ENCODE peak calls at places on chromosome 22, in eight cellular contexts. O, X, W, Q, C, M, J and Z are unnamed samples.

GRCh38 chr22:47561766-47562165 is 799.3 kb downstream of the TBC1D22A start:
- DNase-seq in M (no peak), C (no peak), Q (no peak), X (no peak), W (no peak), J (no peak), O (no peak), Z (no peak)

GRCh38 chr22:28052818-28053217 is 133.8 kb upstream of the PITPNB start:
- DNase-seq in X (no peak), O (no peak), C (no peak), J (no peak), M (no peak), Q (no peak), W (no peak), Z (no peak)

GRCh38 chr22:25131198-25131887 is 68.3 kb upstream of the CRYBB3 start:
- DNase-seq in C (no peak), X (no peak), J (no peak), W (no peak), Q (no peak), M (no peak), O (no peak), Z (no peak)

GRCh38 chr22:28017859-28018258 is 98.8 kb upstream of the PITPNB start:
- DNase-seq in W (no peak), M (no peak), X (peak; percentile 9), O (peak; percentile 21), J (no peak), C (no peak), Q (peak; percentile 53), Z (no peak)

GRCh38 chr22:46774456-46775363 is 12.3 kb downstream of the TBC1D22A start:
- DNase-seq in X (no peak), W (no peak), C (peak; percentile 30), O (no peak), M (no peak), J (no peak), Q (no peak), Z (no peak)

GRCh38 chr22:30802202-30803166 is 107.8 kb downstream of the OSBP2 start:
- DNase-seq in J (peak; percentile 90), X (peak; percentile 85), Q (peak; percentile 93), C (peak; percentile 89), O (peak; percentile 89), M (peak; percentile 46), W (peak; percentile 65), Z (peak; percentile 86)

GRCh38 chr22:26573026-26573662 is 16.8 kb downstream of the TPST2 start:
- DNase-seq in J (peak; percentile 48), W (peak; percentile 29), M (no peak), O (no peak), X (peak; percentile 50), C (no peak), Q (peak; percentile 75), Z (peak; percentile 47)

GRCh38 chr22:50274311-50274710 is 4.1 kb upstream of the MAPK11 start:
- DNase-seq in M (peak; percentile 38), C (peak; percentile 71), Q (no peak), O (no peak), J (peak; percentile 54), W (peak; percentile 44), X (peak; percentile 54), Z (peak; percentile 48)

GRCh38 chr22:50250555-50251471 is at the start of gene HDAC10:
- DNase-seq in C (peak; percentile 72), O (peak; percentile 83), X (peak; percentile 84), Q (peak; percentile 94), J (peak; percentile 74), W (peak; percentile 45), M (no peak), Z (peak; percentile 69)

GRCh38 chr22:50298937-50299656 is 8.3 kb downstream of the PLXNB2 start:
- DNase-seq in M (no peak), O (no peak), J (peak; percentile 11), W (no peak), C (no peak), Q (no peak), X (peak; percentile 51), Z (peak; percentile 34)

DNA sequence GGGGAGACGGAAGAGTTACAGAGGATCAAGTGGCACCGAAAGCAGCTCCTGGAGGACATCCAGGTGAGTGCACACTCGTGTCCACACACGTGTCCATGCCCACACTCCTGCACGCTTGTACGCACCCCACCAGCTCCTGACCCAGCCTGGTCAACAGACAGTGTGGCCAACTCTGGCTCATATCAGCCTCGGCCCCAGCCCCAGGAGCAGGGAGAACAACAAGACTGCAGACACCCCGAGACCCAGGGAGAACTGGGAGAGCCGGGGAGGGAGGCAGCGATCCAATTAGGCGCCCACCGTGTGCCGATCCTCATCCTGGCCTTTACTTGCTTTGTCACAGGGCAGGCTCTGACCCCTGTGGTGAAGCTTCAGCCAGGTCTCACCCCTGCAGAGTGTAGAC is 10.3 kb downstream of the CYTH4 start:
- DNase-seq in W (no peak), Q (no peak), J (no peak), O (no peak), X (no peak), C (no peak), M (no peak), Z (no peak)
- H3K4me1 ChIP-seq in W (no peaks in the 10 kb centered on the region), Q (peaks cover under 1% of the 10 kb centered on the region), J (peaks cover 3% of the 10 kb centered on the region), O (no peaks in the 10 kb centered on the region), X (no peaks in the 10 kb centered on the region), C (peaks cover 6% of the 10 kb centered on the region), M (no peaks in the 10 kb centered on the region), Z (no peaks in the 10 kb centered on the region)

DNA sequence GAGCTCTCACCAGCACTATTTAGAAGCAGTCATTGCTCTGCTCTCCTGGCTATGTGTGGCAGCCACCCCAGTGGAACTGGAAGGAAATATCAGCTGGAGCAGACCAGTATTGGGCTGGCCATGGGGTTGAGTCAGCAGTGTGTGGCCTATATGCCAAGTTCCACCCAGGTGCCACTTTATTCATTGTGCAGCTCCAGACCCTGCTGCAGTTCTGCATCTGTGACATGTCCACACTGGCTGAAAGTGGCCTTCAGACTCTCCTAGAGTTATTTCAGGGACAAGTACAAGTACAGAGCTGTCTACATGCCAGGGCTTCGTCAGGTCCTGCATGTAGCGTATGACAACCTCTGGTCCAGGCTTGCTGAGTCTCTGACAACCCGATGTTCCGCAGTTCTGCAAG is 55.2 kb downstream of the CABIN1 start:
- DNase-seq in O (no peak), J (no peak), W (no peak), X (peak; percentile 41), Q (peak; percentile 30), C (no peak), M (no peak), Z (peak; percentile 58)
- H3K27ac ChIP-seq in O (no peak overlapping the region), J (no peak overlapping the region), W (no peak overlapping the region), X (peak overlapping the region; percentile 77), Q (no peak overlapping the region), C (no peak overlapping the region), M (no peak overlapping the region), Z (peak overlapping the region; percentile 25)

GRCh38 chr22:39215430-39216142 is 29.2 kb downstream of the PDGFB start:
- DNase-seq in C (no peak), Q (peak; percentile 49), W (no peak), X (no peak), J (no peak), O (no peak), M (peak; percentile 36), Z (no peak)

GRCh38 chr22:39215070-39215396 is 29.7 kb downstream of the PDGFB start:
- DNase-seq in X (no peak), O (no peak), Q (peak; percentile 4), M (no peak), J (no peak), C (no peak), W (no peak), Z (no peak)

GRCh38 chr22:39214383-39215069 is 30.3 kb downstream of the PDGFB start:
- DNase-seq in X (no peak), C (peak; percentile 99), Q (peak; percentile 36), J (peak; percentile 36), O (no peak), W (no peak), M (peak; percentile 43), Z (no peak)

GRCh38 chr22:39214006-39214382 is 30.8 kb downstream of the PDGFB start:
- DNase-seq in W (no peak), C (no peak), M (no peak), X (no peak), Q (no peak), O (no peak), J (no peak), Z (no peak)

GRCh38 chr22:39216143-39216490 is 28.7 kb downstream of the PDGFB start:
- DNase-seq in Q (peak; percentile 23), O (no peak), J (no peak), M (no peak), X (no peak), W (no peak), C (no peak), Z (no peak)
- TF ChIP-seq CTCF in Q (peak; percentile 1), O (no peak), J (no peak), M (no peak), X (no peak), W (no peak), C (peak; percentile 4), Z (no peak)

GRCh38 chr22:23256986-23257888 is 76.9 kb downstream of the BCR start:
- DNase-seq in J (no peak), Q (no peak), X (peak; percentile 70), O (peak; percentile 72), M (no peak), W (peak; percentile 73), C (no peak), Z (peak; percentile 74)
- H3K4me1 ChIP-seq in J (peaks cover 5% of the 10 kb centered on the region), Q (peaks cover 15% of the 10 kb centered on the region), X (peaks cover 38% of the 10 kb centered on the region), O (peaks cover 16% of the 10 kb centered on the region), M (peaks cover 9% of the 10 kb centered on the region), W (peaks cover 47% of the 10 kb centered on the region), C (peaks cover 3% of the 10 kb centered on the region), Z (peaks cover 27% of the 10 kb centered on the region)

GRCh38 chr22:20811171-20811570 is 37.3 kb downstream of the SERPIND1 start:
- DNase-seq in O (no peak), J (no peak), X (no peak), Q (no peak), C (no peak), W (no peak), M (no peak), Z (no peak)
- H3K27ac ChIP-seq in O (no peak overlapping the region), J (no peak overlapping the region), X (no peak overlapping the region), Q (no peak overlapping the region), C (no peak overlapping the region), W (no peak overlapping the region), M (no peak overlapping the region), Z (no peak overlapping the region)

DNA sequence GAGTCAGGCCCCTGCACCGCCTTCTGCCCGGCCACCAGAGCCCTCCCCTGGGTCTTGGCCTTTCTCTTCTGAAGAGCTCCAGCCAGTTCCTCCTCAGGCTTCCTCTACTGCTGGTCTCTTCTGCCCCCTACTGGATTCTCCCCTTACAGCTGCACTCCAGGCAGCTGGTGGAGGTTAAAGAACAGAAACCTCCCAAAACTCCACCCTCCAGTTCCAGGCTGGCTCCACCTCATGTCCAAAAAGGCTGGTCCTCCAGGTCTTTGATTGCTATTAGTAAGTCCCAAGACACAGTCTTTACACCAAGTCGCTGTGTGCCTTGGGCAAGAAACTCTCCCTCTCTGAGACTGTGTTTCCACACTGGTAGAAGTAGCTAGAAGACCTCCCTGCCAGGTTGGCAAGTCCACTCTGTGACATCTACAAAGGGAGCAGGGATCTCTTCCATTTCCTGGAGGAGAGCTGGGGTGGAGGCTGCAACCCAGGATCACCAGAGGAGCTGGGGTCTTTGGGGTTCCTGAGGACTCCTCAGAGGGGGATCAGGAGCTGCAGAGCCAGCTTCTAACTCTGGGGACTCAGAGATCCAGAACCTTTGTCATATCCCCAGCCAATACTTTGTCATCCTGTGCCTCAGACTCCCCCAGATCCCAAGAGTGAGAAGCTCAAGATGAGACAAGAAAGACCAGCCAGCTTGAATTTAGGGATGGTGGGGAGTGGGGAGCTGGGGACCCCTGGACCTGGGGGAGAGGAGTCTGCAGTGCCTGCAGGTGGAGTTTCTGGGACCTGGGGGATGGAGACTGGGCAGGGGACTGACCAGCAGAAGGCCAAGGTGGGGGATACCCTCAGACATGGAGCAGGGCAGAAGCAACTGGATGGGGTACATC is 3.4 kb upstream of the IGLL5 start:
- DNase-seq in M (peak; percentile 69), Q (no peak), C (no peak), W (peak; percentile 81), X (peak; percentile 37), J (peak; percentile 45), O (no peak), Z (peak; percentile 64)
- TF ChIP-seq CTCF in M (peak; percentile 60), Q (peak; percentile 60), C (peak; percentile 63), W (peak; percentile 56), X (peak; percentile 73), J (peak; percentile 67), O (no peak), Z (peak; percentile 60)

GRCh38 chr22:35839811-35840739 is 122.4 kb downstream of the APOL5 start:
- DNase-seq in X (peak; percentile 82), J (peak; percentile 98), O (peak; percentile 86), Q (peak; percentile 91), W (peak; percentile 64), M (peak; percentile 62), C (peak; percentile 91), Z (peak; percentile 88)
- H3K4me1 ChIP-seq in X (peaks cover 97% of the 10 kb centered on the region), J (peaks cover 8% of the 10 kb centered on the region), O (peaks cover 4% of the 10 kb centered on the region), Q (peaks cover 19% of the 10 kb centered on the region), W (peaks cover 66% of the 10 kb centered on the region), M (peaks cover 49% of the 10 kb centered on the region), C (peaks cover 63% of the 10 kb centered on the region), Z (peaks cover 53% of the 10 kb centered on the region)